ENCODE peak calls at places on chromosomes 13 and 19, in nine cellular contexts. F, I, B, T, O, Z, L, E and R are unnamed samples.
A peak's percentile ranks its signal among the peaks of the same experiment; 100 is the strongest.

GRCh38 chr19:39401549-39402416 is 4.9 kb upstream of the ZFP36 start:
- DNase-seq in F (peak; percentile 85), I (peak; percentile 66), B (peak; percentile 89), T (peak; percentile 89), O (peak; percentile 82), Z (no peak), L (peak; percentile 89), E (no peak), R (no peak)

GRCh38 chr13:46666727-46667456 is 113.9 kb downstream of the LRCH1 start:
- DNase-seq in F (no peak), I (no peak), B (no peak), T (peak; percentile 33), O (no peak), Z (peak; percentile 19), L (no peak), E (no peak), R (no peak)

GRCh38 chr19:52200044-52200443 is 10.2 kb downstream of the PPP2R1A start:
- DNase-seq in F (peak; percentile 78), I (peak; percentile 77), B (no peak), T (no peak), O (no peak), Z (no peak), L (peak; percentile 78), E (no peak), R (no peak)

GRCh38 chr19:13150919-13151604 is 851 bp downstream of the IER2 start:
- DNase-seq in F (no peak), I (peak; percentile 27), B (peak; percentile 55), T (no peak), O (no peak), Z (peak; percentile 16), L (no peak), E (peak; percentile 33), R (no peak)

GRCh38 chr13:47433461-47434005 is 536.7 kb upstream of the HTR2A start:
- DNase-seq in F (peak; percentile 45), I (no peak), B (no peak), T (no peak), O (no peak), Z (no peak), L (peak; percentile 65), E (no peak), R (no peak)

GRCh38 chr13:27476943-27477681 is 26.7 kb upstream of the MTIF3 start:
- DNase-seq in F (peak; percentile 5), I (peak; percentile 16), B (no peak), T (peak; percentile 78), O (no peak), Z (no peak), L (peak; percentile 50), E (no peak), R (peak; percentile 3)

GRCh38 chr19:7953060-7953459 is 9.6 kb upstream of the TIMM44 start:
- DNase-seq in F (peak; percentile 41), I (peak; percentile 81), B (no peak), T (no peak), O (no peak), Z (no peak), L (peak; percentile 21), E (no peak), R (no peak)

GRCh38 chr13:25762288-25762687 is 289.5 kb downstream of the SHISA2 start:
- DNase-seq in F (no peak), I (no peak), B (no peak), T (no peak), O (no peak), Z (no peak), L (no peak), E (no peak), R (no peak)

GRCh38 chr19:40321566-40322270 is 26.5 kb downstream of the C19orf47 start:
- DNase-seq in F (no peak), I (no peak), B (peak; percentile 54), T (no peak), O (no peak), Z (no peak), L (no peak), E (no peak), R (no peak)

GRCh38 chr19:18603255-18603957 is 3.2 kb downstream of the CRLF1 start:
- DNase-seq in F (peak; percentile 32), I (peak; percentile 33), B (no peak), T (peak; percentile 24), O (no peak), Z (peak; percentile 36), L (no peak), E (peak; percentile 52), R (no peak)
- TF ChIP-seq CTCF in F (peak; percentile 35), I (peak; percentile 39), B (peak; percentile 37), T (peak; percentile 20), O (peak; percentile 9), Z (no peak), L (no peak), E (peak; percentile 34), R (peak; percentile 26)

GRCh38 chr19:33177417-33177976 is 16.6 kb upstream of the LRP3 start:
- DNase-seq in F (no peak), I (no peak), B (peak; percentile 77), T (no peak), O (no peak), Z (peak; percentile 66), L (no peak), E (no peak), R (no peak)

GRCh38 chr19:33175156-33175782 is 18.9 kb upstream of the LRP3 start:
- DNase-seq in F (no peak), I (no peak), B (no peak), T (no peak), O (no peak), Z (no peak), L (no peak), E (no peak), R (no peak)

GRCh38 chr19:33174186-33174585 is 19.9 kb upstream of the LRP3 start:
- DNase-seq in F (no peak), I (no peak), B (no peak), T (no peak), O (no peak), Z (no peak), L (no peak), E (no peak), R (no peak)

GRCh38 chr19:33175886-33176669 is 18.1 kb upstream of the LRP3 start:
- DNase-seq in F (peak; percentile 44), I (peak; percentile 47), B (no peak), T (no peak), O (no peak), Z (no peak), L (peak; percentile 30), E (no peak), R (no peak)

DNA sequence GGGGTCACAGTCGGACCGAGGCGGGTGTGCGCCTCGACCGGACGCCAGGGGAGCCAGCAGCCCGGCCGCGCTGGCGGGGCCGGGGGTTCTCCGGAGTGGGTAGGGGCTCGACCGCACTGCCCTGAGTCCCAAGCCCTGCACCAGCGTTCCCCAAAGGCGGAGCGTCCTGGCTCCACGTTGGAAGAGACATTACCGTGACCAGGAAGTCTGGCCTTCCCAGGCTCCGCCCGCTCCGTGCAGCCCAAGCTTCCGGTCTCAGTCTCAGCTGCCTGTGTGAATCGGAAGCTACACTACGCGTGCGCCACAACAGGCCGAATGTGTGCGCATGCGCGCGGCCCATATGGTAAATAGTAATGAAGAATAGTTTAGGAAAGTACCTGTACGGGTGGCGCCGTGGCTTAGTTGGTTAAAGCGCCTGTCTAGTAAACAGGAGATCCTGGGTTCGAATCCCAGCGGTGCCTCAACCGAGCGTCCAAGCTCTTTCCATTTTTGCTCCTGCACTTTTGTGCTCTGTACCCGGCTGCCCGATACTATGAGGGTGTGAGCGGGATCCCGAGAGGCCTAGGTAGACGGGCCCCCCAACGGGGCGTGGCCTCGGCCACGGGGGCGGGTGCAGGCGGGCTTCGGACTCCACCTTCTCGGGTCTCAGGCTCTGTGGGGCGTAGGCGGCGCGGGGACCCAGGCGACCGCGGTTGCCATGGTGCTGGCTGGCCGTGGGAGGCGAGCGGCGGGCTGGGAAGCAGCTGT is 17.3 kb upstream of the LRP3 start:
- DNase-seq in F (peak; percentile 98), I (peak; percentile 99), B (peak; percentile 98), T (peak; percentile 99), O (peak; percentile 97), Z (peak; percentile 97), L (peak; percentile 99), E (peak; percentile 98), R (peak; percentile 98)
- TF ChIP-seq CTCF in F (peak; percentile 18), I (peak; percentile 29), B (peak; percentile 48), T (peak; percentile 34), O (peak; percentile 38), Z (no peak), L (no peak), E (no peak), R (no peak)

DNA sequence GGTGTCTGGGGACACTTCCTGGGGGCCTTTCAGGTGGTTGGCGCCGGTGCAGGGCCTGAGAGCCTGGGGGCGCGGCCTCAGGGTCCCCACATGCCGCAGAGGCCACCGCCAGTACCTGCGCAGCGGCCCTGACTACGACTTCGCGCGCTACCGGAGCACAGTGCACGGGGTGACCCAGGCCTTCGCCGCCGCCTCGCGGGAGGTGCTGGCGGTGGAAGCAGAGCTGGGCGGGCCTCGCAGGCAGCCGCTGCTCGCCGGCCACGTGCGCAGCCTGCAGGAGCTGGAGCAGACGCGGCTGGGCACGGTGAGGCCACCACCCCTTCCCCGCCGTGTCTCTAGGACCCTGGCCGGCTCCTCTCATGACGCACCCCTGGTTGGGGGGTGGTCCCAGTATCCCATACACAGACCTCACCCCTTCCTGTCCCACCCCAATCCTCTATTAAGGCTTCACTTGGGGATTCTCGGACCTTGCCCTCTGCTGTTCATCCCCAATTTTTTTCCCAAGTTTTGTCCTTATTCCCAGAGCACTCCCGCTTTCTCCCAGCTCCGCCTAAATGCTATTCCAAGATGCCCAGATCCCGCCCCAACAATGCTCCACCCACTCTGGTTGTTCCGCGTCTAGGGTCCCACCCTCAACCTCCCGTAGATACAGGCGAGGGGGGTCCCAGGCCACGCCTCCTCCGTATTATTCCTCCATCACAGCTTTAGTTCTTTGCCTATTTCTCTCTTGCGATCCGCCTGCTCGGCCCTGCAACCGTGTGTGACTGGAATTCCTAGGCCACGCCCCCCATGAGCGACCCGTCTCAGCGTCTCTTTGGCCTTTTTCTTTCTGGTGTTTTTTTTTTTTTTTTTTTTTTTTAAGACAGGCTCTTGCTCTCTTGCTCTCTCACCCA is 1.0 kb downstream of the REX1BD start:
- DNase-seq in F (peak; percentile 68), I (peak; percentile 73), B (peak; percentile 74), T (peak; percentile 87), O (peak; percentile 83), Z (peak; percentile 76), L (peak; percentile 55), E (peak; percentile 75), R (no peak)
- TF ChIP-seq CTCF in F (no peak), I (peak; percentile 29), B (peak; percentile 47), T (peak; percentile 14), O (peak; percentile 27), Z (no peak), L (peak; percentile 19), E (no peak), R (no peak)

DNA sequence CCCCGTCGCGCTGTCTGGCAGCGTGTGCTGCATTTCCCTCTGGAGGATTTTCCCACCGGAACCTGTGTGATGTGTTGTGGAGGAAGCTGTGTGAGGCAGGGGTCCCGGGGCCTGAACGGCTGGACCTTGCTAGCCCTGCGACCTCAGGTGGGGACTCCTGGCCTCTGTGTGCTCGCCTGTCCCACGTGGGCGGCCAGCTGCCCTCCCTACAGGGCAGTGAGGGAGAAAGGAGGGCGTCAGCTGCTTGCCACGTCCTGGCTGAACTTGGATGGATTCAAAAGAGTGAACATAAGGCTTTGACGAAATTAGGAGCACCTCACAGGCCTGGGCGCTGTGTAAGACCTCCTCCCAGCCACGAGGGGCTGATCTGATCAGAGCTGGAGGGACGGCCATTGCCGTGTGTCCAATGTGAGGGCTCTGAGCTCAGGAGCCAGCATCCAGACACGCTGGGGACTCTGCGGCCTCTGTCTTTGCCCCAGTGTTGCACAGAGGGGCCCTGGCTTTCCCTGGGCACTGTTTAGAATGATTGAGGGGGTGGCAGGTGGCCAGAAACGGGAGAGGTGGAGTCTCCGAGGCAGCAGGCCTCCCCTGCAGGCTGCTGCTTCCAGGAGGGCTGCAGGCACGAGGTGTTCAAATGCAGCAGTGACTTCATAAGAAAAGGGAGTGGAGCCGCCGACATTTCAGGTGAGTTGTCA is 13.0 kb downstream of the TFDP1 start:
- DNase-seq in F (no peak), I (no peak), B (no peak), T (no peak), O (peak; percentile 24), Z (no peak), L (no peak), E (no peak), R (no peak)
- TF ChIP-seq CTCF in F (no peak), I (no peak), B (no peak), T (no peak), O (no peak), Z (no peak), L (no peak), E (no peak), R (no peak)